ENCODE peak calls at places on chromosomes 2 and 18, in ten cellular contexts. One of them, this sample, is unnamed.

GRCh38 chr18:12773369-12773768 is 70.5 kb downstream of the PSMG2 start:
- DNase-seq in activated gamma-delta T cell treated with Interleukin-2 at 50 U/mL for 16 hours: no peak
- DNase-seq in HEK293T: no peak
- DNase-seq in C1 segment of cervical spinal cord: no peak
- DNase-seq in BJ: no peak
- DNase-seq in A673: no peak
- DNase-seq in LoVo: no peak
- DNase-seq in sigmoid colon: no peak
- DNase-seq in neural progenitor cell: no peak
- DNase-seq in osteocyte: no peak
- DNase-seq in this sample: no peak

GRCh38 chr18:24395049-24395780 is 2.4 kb downstream of the OSBPL1A start:
- DNase-seq in C1 segment of cervical spinal cord: no peak
- DNase-seq in sigmoid colon: no peak
- DNase-seq in HEK293T: peak
- DNase-seq in neural progenitor cell: no peak
- DNase-seq in osteocyte: no peak
- DNase-seq in BJ: no peak
- DNase-seq in activated gamma-delta T cell treated with Interleukin-2 at 50 U/mL for 16 hours: no peak
- DNase-seq in A673: no peak
- DNase-seq in LoVo: no peak
- DNase-seq in this sample: no peak

GRCh38 chr2:74763962-74764428 is 69.9 kb upstream of the HK2 start:
- DNase-seq in LoVo: no peak
- DNase-seq in osteocyte: peak
- DNase-seq in A673: no peak
- DNase-seq in HEK293T: no peak
- DNase-seq in BJ: no peak
- DNase-seq in activated gamma-delta T cell treated with Interleukin-2 at 50 U/mL for 16 hours: no peak
- DNase-seq in sigmoid colon: no peak
- DNase-seq in neural progenitor cell: peak
- DNase-seq in C1 segment of cervical spinal cord: peak
- DNase-seq in this sample: no peak

GRCh38 chr2:216687646-216688045 is 7.7 kb downstream of the IGFBP5 start:
- DNase-seq in A673: no peak
- DNase-seq in neural progenitor cell: peak
- DNase-seq in BJ: no peak
- DNase-seq in activated gamma-delta T cell treated with Interleukin-2 at 50 U/mL for 16 hours: no peak
- DNase-seq in sigmoid colon: peak
- DNase-seq in LoVo: no peak
- DNase-seq in osteocyte: no peak
- DNase-seq in C1 segment of cervical spinal cord: no peak
- DNase-seq in HEK293T: peak
- DNase-seq in this sample: no peak

GRCh38 chr2:44939074-44940052 is 2.1 kb upstream of the SIX3 start:
- DNase-seq in A673: no peak
- DNase-seq in osteocyte: no peak
- DNase-seq in neural progenitor cell: peak
- DNase-seq in HEK293T: no peak
- DNase-seq in LoVo: no peak
- DNase-seq in sigmoid colon: no peak
- DNase-seq in activated gamma-delta T cell treated with Interleukin-2 at 50 U/mL for 16 hours: no peak
- DNase-seq in BJ: no peak
- DNase-seq in C1 segment of cervical spinal cord: no peak
- DNase-seq in this sample: no peak

GRCh38 chr2:72023678-72024390 is 123.8 kb downstream of the CYP26B1 start:
- DNase-seq in activated gamma-delta T cell treated with Interleukin-2 at 50 U/mL for 16 hours: no peak
- DNase-seq in sigmoid colon: no peak
- DNase-seq in C1 segment of cervical spinal cord: no peak
- DNase-seq in A673: no peak
- DNase-seq in BJ: no peak
- DNase-seq in HEK293T: no peak
- DNase-seq in osteocyte: peak
- DNase-seq in neural progenitor cell: no peak
- DNase-seq in LoVo: no peak
- DNase-seq in this sample: no peak

GRCh38 chr18:23235860-23236259 is 100.6 kb downstream of the CABLES1 start:
- DNase-seq in sigmoid colon: no peak
- DNase-seq in HEK293T: no peak
- DNase-seq in A673: no peak
- DNase-seq in C1 segment of cervical spinal cord: no peak
- DNase-seq in LoVo: no peak
- DNase-seq in osteocyte: no peak
- DNase-seq in neural progenitor cell: no peak
- DNase-seq in BJ: no peak
- DNase-seq in activated gamma-delta T cell treated with Interleukin-2 at 50 U/mL for 16 hours: no peak
- DNase-seq in this sample: no peak

GRCh38 chr2:62196278-62196901 is 475 bp downstream of the B3GNT2 start:
- DNase-seq in C1 segment of cervical spinal cord: peak
- DNase-seq in sigmoid colon: peak
- DNase-seq in LoVo: peak
- DNase-seq in osteocyte: peak
- DNase-seq in activated gamma-delta T cell treated with Interleukin-2 at 50 U/mL for 16 hours: peak
- DNase-seq in HEK293T: no peak
- DNase-seq in A673: peak
- DNase-seq in neural progenitor cell: no peak
- DNase-seq in BJ: no peak
- DNase-seq in this sample: no peak

GRCh38 chr18:24140697-24141096 is 1.8 kb downstream of the CABYR start:
- DNase-seq in A673: no peak
- DNase-seq in sigmoid colon: no peak
- DNase-seq in HEK293T: no peak
- DNase-seq in activated gamma-delta T cell treated with Interleukin-2 at 50 U/mL for 16 hours: no peak
- DNase-seq in C1 segment of cervical spinal cord: no peak
- DNase-seq in LoVo: no peak
- DNase-seq in neural progenitor cell: no peak
- DNase-seq in osteocyte: no peak
- DNase-seq in BJ: no peak
- DNase-seq in this sample: no peak

GRCh38 chr2:233443511-233444183 is 89.4 kb downstream of the DGKD start:
- DNase-seq in osteocyte: no peak
- DNase-seq in A673: peak
- DNase-seq in activated gamma-delta T cell treated with Interleukin-2 at 50 U/mL for 16 hours: peak
- DNase-seq in LoVo: peak
- DNase-seq in BJ: no peak
- DNase-seq in neural progenitor cell: peak
- DNase-seq in sigmoid colon: peak
- DNase-seq in HEK293T: peak
- DNase-seq in C1 segment of cervical spinal cord: peak
- DNase-seq in this sample: peak

GRCh38 chr2:43000242-43001054 is 208.1 kb upstream of the HAAO start:
- DNase-seq in C1 segment of cervical spinal cord: peak
- DNase-seq in A673: no peak
- DNase-seq in BJ: no peak
- DNase-seq in osteocyte: no peak
- DNase-seq in LoVo: no peak
- DNase-seq in neural progenitor cell: no peak
- DNase-seq in sigmoid colon: no peak
- DNase-seq in activated gamma-delta T cell treated with Interleukin-2 at 50 U/mL for 16 hours: no peak
- DNase-seq in HEK293T: no peak
- DNase-seq in this sample: no peak

GRCh38 chr2:88897718-88898117 is 206.2 kb downstream of the RPIA start:
- DNase-seq in neural progenitor cell: no peak
- DNase-seq in osteocyte: no peak
- DNase-seq in BJ: no peak
- DNase-seq in A673: peak
- DNase-seq in LoVo: no peak
- DNase-seq in HEK293T: no peak
- DNase-seq in sigmoid colon: no peak
- DNase-seq in activated gamma-delta T cell treated with Interleukin-2 at 50 U/mL for 16 hours: no peak
- DNase-seq in C1 segment of cervical spinal cord: no peak
- DNase-seq in this sample: no peak

GRCh38 chr2:74516070-74516633 is 1.9 kb downstream of the TLX2 start:
- DNase-seq in sigmoid colon: peak
- DNase-seq in A673: peak
- DNase-seq in LoVo: no peak
- DNase-seq in osteocyte: no peak
- DNase-seq in HEK293T: no peak
- DNase-seq in neural progenitor cell: peak
- DNase-seq in activated gamma-delta T cell treated with Interleukin-2 at 50 U/mL for 16 hours: peak
- DNase-seq in C1 segment of cervical spinal cord: no peak
- DNase-seq in BJ: no peak
- DNase-seq in this sample: no peak